ENCODE peak calls at places on chromosome 14, in eight cellular contexts. W is GOT3; D is NCI-H345; S is CD8-positive, alpha-beta T cell; K is C1 segment of cervical spinal cord; G is endothelial cell; Y is A549; B is heart left ventricle. J is an unnamed sample.

GRCh38 chr14:95507701-95508103 is 8.7 kb downstream of the SYNE3 start:
- DNase-seq in W (no peak), D (no peak), S (no peak), K (peak), G (no peak), Y (no peak), B (no peak), J (no peak)

GRCh38 chr14:61561657-61562276 is 133.5 kb upstream of the HIF1A start:
- DNase-seq in W (peak), D (no peak), S (no peak), K (no peak), G (peak), Y (peak), B (peak), J (no peak)

GRCh38 chr14:71320107-71320733 is 413.0 kb downstream of the PCNX1 start:
- DNase-seq in W (peak), D (peak), S (peak), K (peak), G (peak), Y (peak), B (peak), J (peak)

GRCh38 chr14:41449057-41449456 is 157.6 kb upstream of the LRFN5 start:
- DNase-seq in W (no peak), D (no peak), S (no peak), K (no peak), G (no peak), Y (no peak), B (no peak), J (no peak)

GRCh38 chr14:71739273-71739990 is 192.8 kb upstream of the RGS6 start:
- DNase-seq in W (no peak), D (no peak), S (no peak), K (no peak), G (peak), Y (peak), B (no peak), J (no peak)

GRCh38 chr14:94717808-94718207 is 52.1 kb downstream of the GSC start:
- DNase-seq in W (no peak), D (no peak), S (no peak), K (no peak), G (no peak), Y (no peak), B (no peak), J (no peak)

GRCh38 chr14:56199976-56200577 is 81.9 kb downstream of the PELI2 start:
- DNase-seq in W (no peak), D (no peak), S (no peak), K (no peak), G (no peak), Y (no peak), B (no peak), J (no peak)

GRCh38 chr14:100786131-100786530 is 39.8 kb upstream of the MEG3 start:
- DNase-seq in W (no peak), D (no peak), S (no peak), K (peak), G (peak), Y (no peak), B (no peak), J (no peak)

GRCh38 chr14:63713765-63714164 is 14.1 kb downstream of the SGPP1 start:
- DNase-seq in W (no peak), D (no peak), S (no peak), K (no peak), G (no peak), Y (no peak), B (no peak), J (no peak)

GRCh38 chr14:96268426-96269358 is 12.7 kb downstream of the BDKRB1 start:
- DNase-seq in W (peak), D (no peak), S (no peak), K (no peak), G (no peak), Y (peak), B (no peak), J (no peak)

GRCh38 chr14:22646570-22647254 is 2.6 kb upstream of the OR6J1 start:
- DNase-seq in W (no peak), D (no peak), S (no peak), K (no peak), G (no peak), Y (no peak), B (no peak), J (no peak)

GRCh38 chr14:23252420-23253333 is 14.9 kb downstream of the RNF212B start:
- DNase-seq in W (no peak), D (no peak), S (no peak), K (no peak), G (no peak), Y (no peak), B (no peak), J (no peak)

GRCh38 chr14:61561144-61561543 is 134.2 kb upstream of the HIF1A start:
- DNase-seq in W (no peak), D (no peak), S (no peak), K (no peak), G (no peak), Y (peak), B (no peak), J (no peak)

J was measured in NCI-H774.